ENCODE peak calls at places on chromosomes 5 and 9, in eight cellular contexts. K, I, F, S, V, Z, B and P are unnamed samples.
A peak's percentile ranks its signal among the peaks of the same experiment; 100 is the strongest.

GRCh38 chr5:50562694-50563093 is 103.7 kb upstream of the PARP8 start:
- DNase-seq in Z (no peak), K (no peak), B (no peak), V (no peak), F (no peak), S (no peak), I (no peak), P (no peak)

GRCh38 chr5:17218353-17219005 is 1.0 kb downstream of the BASP1 start:
- DNase-seq in F (peak; percentile 35), I (peak; percentile 56), S (no peak), V (no peak), K (no peak), B (peak; percentile 26), Z (no peak), P (no peak)

GRCh38 chr5:7087719-7088297 is 308.1 kb upstream of the ADCY2 start:
- DNase-seq in F (no peak), S (no peak), B (no peak), I (no peak), K (no peak), V (no peak), Z (peak; percentile 80), P (peak; percentile 10)

GRCh38 chr5:107118184-107118902 is 552.4 kb downstream of the EFNA5 start:
- DNase-seq in Z (no peak), K (no peak), F (no peak), B (no peak), S (no peak), I (no peak), V (no peak), P (no peak)

GRCh38 chr5:37989884-37990283 is 150.0 kb upstream of the GDNF start:
- DNase-seq in Z (no peak), K (no peak), I (no peak), V (no peak), S (no peak), B (no peak), F (no peak), P (no peak)

GRCh38 chr5:170429014-170429413 is 39.8 kb upstream of the KCNMB1 start:
- DNase-seq in K (no peak), V (no peak), S (no peak), B (no peak), I (no peak), F (no peak), Z (no peak), P (peak; percentile 41)

GRCh38 chr5:1404062-1404461 is 41.2 kb downstream of the SLC6A3 start:
- DNase-seq in B (no peak), K (no peak), V (no peak), I (no peak), F (no peak), Z (no peak), S (no peak), P (no peak)

GRCh38 chr9:121376214-121376830 is 6.3 kb upstream of the STOM start:
- DNase-seq in F (no peak), I (peak; percentile 51), B (no peak), V (no peak), Z (no peak), S (no peak), K (no peak), P (no peak)

GRCh38 chr5:97165726-97166125 is 17.3 kb downstream of the RIOK2 start:
- DNase-seq in V (no peak), I (no peak), K (no peak), Z (no peak), B (no peak), S (no peak), F (no peak), P (no peak)

GRCh38 chr5:107878676-107879075 is 207.9 kb upstream of the EFNA5 start:
- DNase-seq in V (no peak), B (no peak), F (no peak), S (no peak), K (no peak), Z (no peak), I (no peak), P (no peak)

GRCh38 chr9:83596899-83597504 is 25.9 kb upstream of the IDNK start:
- DNase-seq in K (no peak), Z (no peak), V (peak; percentile 27), I (peak; percentile 31), F (peak; percentile 36), B (no peak), S (no peak), P (peak; percentile 42)

GRCh38 chr9:98094316-98094715 is 24.7 kb downstream of the TRIM14 start:
- DNase-seq in Z (no peak), I (no peak), B (no peak), K (no peak), F (no peak), V (no peak), S (no peak), P (no peak)

DNA sequence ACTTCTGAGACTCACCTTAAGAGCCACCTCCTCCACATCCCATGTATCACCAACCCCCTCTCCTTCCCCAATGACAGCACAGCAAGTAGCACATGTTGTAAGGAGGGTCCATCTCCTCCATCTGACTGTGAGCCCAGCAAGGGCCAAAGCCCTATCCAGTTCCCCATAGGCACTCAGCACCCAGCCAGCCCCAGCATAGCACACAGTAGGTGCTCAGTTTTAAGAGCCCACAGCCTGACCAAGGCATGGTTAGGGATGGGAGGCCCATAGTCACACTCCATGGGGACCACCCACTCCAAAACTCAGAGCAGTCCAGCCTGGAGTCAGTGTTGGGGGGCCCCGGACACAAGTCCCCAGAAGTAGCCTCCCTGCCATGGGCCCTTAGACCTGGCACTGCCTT is 205.7 kb downstream of the CDK5RAP2 start:
- DNase-seq in V (no peak), S (no peak), F (no peak), Z (no peak), I (no peak), B (no peak), K (no peak), P (no peak)
- TF ChIP-seq POLR2A in V (no peak), S (no peak), F (no peak), Z (no peak), I (no peak), B (no peak), K (no peak), P (no peak)

GRCh38 chr9:135961811-135962695 is 880 bp upstream of the UBAC1 start:
- DNase-seq in V (no peak), K (no peak), F (no peak), B (no peak), S (no peak), Z (no peak), I (no peak), P (no peak)
- TF ChIP-seq POLR2A in V (no peak), K (no peak), F (no peak), B (no peak), S (no peak), Z (no peak), I (no peak), P (no peak)

GRCh38 chr9:114261026-114261425 is 61.9 kb upstream of the ORM1 start:
- DNase-seq in Z (no peak), S (no peak), F (no peak), I (no peak), K (no peak), B (no peak), V (no peak), P (no peak)
- TF ChIP-seq POLR2A in Z (no peak), S (no peak), F (no peak), I (no peak), K (no peak), B (no peak), V (no peak), P (no peak)

GRCh38 chr9:34611811-34612787 is at the start of gene RPP25L:
- DNase-seq in B (peak; percentile 82), Z (no peak), S (peak; percentile 87), V (peak; percentile 49), I (peak; percentile 83), F (peak; percentile 87), K (peak; percentile 65), P (peak; percentile 78)
- TF ChIP-seq POLR2A in B (peak; percentile 98), Z (no peak), S (peak; percentile 66), V (peak; percentile 87), I (peak; percentile 87), F (peak; percentile 84), K (peak; percentile 57), P (peak; percentile 90)

DNA sequence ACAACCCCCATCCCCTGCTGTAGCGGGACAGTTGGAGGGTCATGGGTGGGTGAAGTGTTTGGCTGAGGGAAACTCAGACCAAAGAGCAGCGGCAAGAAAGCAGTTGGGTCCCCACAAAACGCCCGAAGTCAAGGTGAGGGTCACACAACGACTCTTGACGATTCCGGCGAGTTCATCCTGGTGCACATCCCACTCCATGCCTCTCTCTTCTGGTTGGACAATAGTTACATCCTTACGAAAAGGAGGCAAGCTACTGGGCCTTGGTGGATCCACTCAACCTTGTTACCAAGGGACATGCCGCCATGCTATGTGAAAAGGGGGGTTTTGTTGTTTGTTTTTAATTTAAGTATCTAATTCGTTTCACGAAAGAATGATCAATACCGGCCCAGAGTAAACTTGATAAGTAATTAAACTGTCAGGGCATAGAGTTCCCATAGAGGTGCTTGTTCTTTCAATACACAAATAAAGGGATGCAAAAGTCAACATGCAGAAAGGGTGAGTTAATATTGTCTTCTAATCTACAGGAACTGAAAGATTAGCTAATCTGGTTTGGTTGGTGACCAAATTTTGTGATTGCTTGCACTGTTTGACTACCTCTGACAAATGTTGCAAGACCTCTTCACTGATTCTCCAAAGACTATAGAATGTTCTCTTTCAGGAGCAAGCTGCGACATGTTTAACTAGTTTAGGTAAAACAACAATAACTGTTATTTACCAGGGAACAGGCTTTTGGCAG is 732 bp upstream of the SMIM15 start:
- DNase-seq in K (no peak), S (no peak), F (peak; percentile 20), B (peak; percentile 60), I (peak; percentile 21), V (no peak), Z (no peak), P (peak; percentile 54)
- TF ChIP-seq POLR2A in K (no peak), S (no peak), F (no peak), B (no peak), I (no peak), V (no peak), Z (no peak), P (no peak)